ENCODE peak calls at places on chromosomes 7 and 10, in seven cellular contexts. One of them, this sample, is unnamed.

GRCh38 chr7:151342102-151342646 is 562 bp downstream of the NUB1 start:
- DNase-seq in PC-3: no peak
- DNase-seq in HCT116: no peak
- DNase-seq in HepG2: no peak
- DNase-seq in GM23338: no peak
- DNase-seq in keratinocyte: no peak
- DNase-seq in MM.1S: peak; percentile 77
- DNase-seq in this sample: no peak

GRCh38 chr7:129514683-129515082 is 12.4 kb downstream of the SMKR1 start:
- DNase-seq in HepG2: no peak
- DNase-seq in MM.1S: peak; percentile 2
- DNase-seq in keratinocyte: no peak
- DNase-seq in PC-3: no peak
- DNase-seq in GM23338: peak; percentile 49
- DNase-seq in HCT116: no peak
- DNase-seq in this sample: peak; percentile 24

GRCh38 chr10:100327007-100327700 is 2.9 kb downstream of the PKD2L1 start:
- DNase-seq in GM23338: no peak
- DNase-seq in HCT116: no peak
- DNase-seq in keratinocyte: no peak
- DNase-seq in MM.1S: peak; percentile 89
- DNase-seq in PC-3: no peak
- DNase-seq in HepG2: no peak
- DNase-seq in this sample: peak; percentile 10

GRCh38 chr10:36412942-36413341 is 712.5 kb upstream of the ANKRD30A start:
- DNase-seq in keratinocyte: peak; percentile 5
- DNase-seq in HepG2: no peak
- DNase-seq in MM.1S: no peak
- DNase-seq in PC-3: peak; percentile 95
- DNase-seq in GM23338: no peak
- DNase-seq in HCT116: no peak
- DNase-seq in this sample: no peak

GRCh38 chr10:89683911-89684310 is 17.5 kb upstream of the KIF20B start:
- DNase-seq in GM23338: no peak
- DNase-seq in HCT116: no peak
- DNase-seq in keratinocyte: no peak
- DNase-seq in PC-3: no peak
- DNase-seq in HepG2: no peak
- DNase-seq in MM.1S: no peak
- DNase-seq in this sample: no peak

GRCh38 chr10:33734393-33735110 is 400.1 kb upstream of the NRP1 start:
- DNase-seq in GM23338: no peak
- DNase-seq in MM.1S: peak; percentile 67
- DNase-seq in keratinocyte: no peak
- DNase-seq in HCT116: no peak
- DNase-seq in HepG2: no peak
- DNase-seq in PC-3: no peak
- DNase-seq in this sample: no peak

GRCh38 chr10:118365702-118366101 is 23.6 kb upstream of the FAM204A start:
- DNase-seq in keratinocyte: no peak
- DNase-seq in GM23338: no peak
- DNase-seq in PC-3: no peak
- DNase-seq in MM.1S: no peak
- DNase-seq in HCT116: no peak
- DNase-seq in HepG2: no peak
- DNase-seq in this sample: no peak

GRCh38 chr10:16520900-16521299 is 779 bp downstream of the C1QL3 start:
- DNase-seq in HepG2: no peak
- DNase-seq in GM23338: peak; percentile 65
- DNase-seq in keratinocyte: no peak
- DNase-seq in MM.1S: no peak
- DNase-seq in PC-3: peak; percentile 1
- DNase-seq in HCT116: no peak
- DNase-seq in this sample: peak; percentile 12

GRCh38 chr7:10977113-10977512 is 3.4 kb downstream of the PHF14 start:
- DNase-seq in PC-3: no peak
- DNase-seq in HepG2: no peak
- DNase-seq in keratinocyte: no peak
- DNase-seq in HCT116: no peak
- DNase-seq in MM.1S: no peak
- DNase-seq in GM23338: no peak
- DNase-seq in this sample: no peak

GRCh38 chr7:46028246-46028645 is 107.2 kb upstream of the IGFBP3 start:
- DNase-seq in PC-3: no peak
- DNase-seq in MM.1S: no peak
- DNase-seq in keratinocyte: no peak
- DNase-seq in HCT116: no peak
- DNase-seq in HepG2: no peak
- DNase-seq in GM23338: no peak
- DNase-seq in this sample: no peak

GRCh38 chr7:26686448-26686981 is 177.9 kb downstream of the SKAP2 start:
- DNase-seq in PC-3: peak; percentile 63
- DNase-seq in MM.1S: peak; percentile 33
- DNase-seq in GM23338: peak; percentile 76
- DNase-seq in HepG2: peak; percentile 68
- DNase-seq in HCT116: peak; percentile 21
- DNase-seq in keratinocyte: no peak
- DNase-seq in this sample: peak; percentile 92

GRCh38 chr10:101385866-101386658 is 32.1 kb downstream of the BTRC start:
- DNase-seq in HepG2: no peak
- DNase-seq in PC-3: no peak
- DNase-seq in HCT116: no peak
- DNase-seq in keratinocyte: no peak
- DNase-seq in MM.1S: no peak
- DNase-seq in GM23338: no peak
- DNase-seq in this sample: no peak

GRCh38 chr7:130008941-130009847 is 42.0 kb downstream of the ZC3HC1 start:
- DNase-seq in GM23338: no peak
- DNase-seq in HCT116: peak; percentile 91
- DNase-seq in HepG2: peak; percentile 74
- DNase-seq in PC-3: peak; percentile 97
- DNase-seq in MM.1S: no peak
- DNase-seq in keratinocyte: peak; percentile 58
- DNase-seq in this sample: peak; percentile 62

GRCh38 chr7:63925626-63926460 is 72.8 kb upstream of the ZNF722 start:
- DNase-seq in HCT116: no peak
- DNase-seq in HepG2: no peak
- DNase-seq in keratinocyte: peak; percentile 11
- DNase-seq in PC-3: peak; percentile 88
- DNase-seq in GM23338: no peak
- DNase-seq in MM.1S: peak; percentile 45
- DNase-seq in this sample: no peak

GRCh38 chr10:114405011-114405350 is 679 bp upstream of the AFAP1L2 start:
- DNase-seq in HepG2: no peak
- DNase-seq in HCT116: no peak
- DNase-seq in MM.1S: no peak
- DNase-seq in PC-3: no peak
- DNase-seq in GM23338: no peak
- DNase-seq in keratinocyte: no peak
- DNase-seq in this sample: no peak

GRCh38 chr7:106346678-106347217 is 62.0 kb upstream of the NAMPT start:
- DNase-seq in HepG2: no peak
- DNase-seq in keratinocyte: no peak
- DNase-seq in HCT116: peak; percentile 96
- DNase-seq in GM23338: no peak
- DNase-seq in PC-3: peak; percentile 98
- DNase-seq in MM.1S: peak; percentile 100
- DNase-seq in this sample: peak; percentile 97

GRCh38 chr10:12455774-12456173 is 106.4 kb downstream of the CAMK1D start:
- DNase-seq in MM.1S: no peak
- DNase-seq in HepG2: no peak
- DNase-seq in keratinocyte: no peak
- DNase-seq in HCT116: no peak
- DNase-seq in GM23338: no peak
- DNase-seq in PC-3: peak; percentile 29
- DNase-seq in this sample: no peak

GRCh38 chr10:73519336-73519735 is 23.5 kb upstream of the PPP3CB start:
- DNase-seq in GM23338: no peak
- DNase-seq in PC-3: no peak
- DNase-seq in MM.1S: no peak
- DNase-seq in HCT116: no peak
- DNase-seq in HepG2: no peak
- DNase-seq in keratinocyte: no peak
- DNase-seq in this sample: no peak

GRCh38 chr7:37097983-37098382 is 350.7 kb downstream of the ELMO1 start:
- DNase-seq in PC-3: no peak
- DNase-seq in HCT116: no peak
- DNase-seq in keratinocyte: no peak
- DNase-seq in MM.1S: no peak
- DNase-seq in GM23338: no peak
- DNase-seq in HepG2: no peak
- DNase-seq in this sample: no peak
- H4K20me1 ChIP-seq in PC-3: no peaks in the 10 kb centered on the region
- H4K20me1 ChIP-seq in HCT116: no peaks in the 10 kb centered on the region
- H4K20me1 ChIP-seq in keratinocyte: no peaks in the 10 kb centered on the region
- H4K20me1 ChIP-seq in MM.1S: no peaks in the 10 kb centered on the region
- H4K20me1 ChIP-seq in GM23338: no peaks in the 10 kb centered on the region
- H4K20me1 ChIP-seq in HepG2: no peaks in the 10 kb centered on the region
- H4K20me1 ChIP-seq in this sample: no peaks in the 10 kb centered on the region

GRCh38 chr10:26844381-26844780 is 16.4 kb downstream of the ABI1 start:
- DNase-seq in GM23338: no peak
- DNase-seq in keratinocyte: no peak
- DNase-seq in HCT116: no peak
- DNase-seq in MM.1S: no peak
- DNase-seq in PC-3: no peak
- DNase-seq in HepG2: no peak
- DNase-seq in this sample: no peak
- H4K20me1 ChIP-seq in GM23338: peaks cover 35% of the 10 kb centered on the region
- H4K20me1 ChIP-seq in keratinocyte: no peaks in the 10 kb centered on the region
- H4K20me1 ChIP-seq in HCT116: no peaks in the 10 kb centered on the region
- H4K20me1 ChIP-seq in MM.1S: no peaks in the 10 kb centered on the region
- H4K20me1 ChIP-seq in PC-3: no peaks in the 10 kb centered on the region
- H4K20me1 ChIP-seq in HepG2: peaks cover 10% of the 10 kb centered on the region
- H4K20me1 ChIP-seq in this sample: peaks cover 55% of the 10 kb centered on the region

GRCh38 chr10:95429639-95430038 is 131.5 kb downstream of the SORBS1 start:
- DNase-seq in HCT116: no peak
- DNase-seq in HepG2: no peak
- DNase-seq in PC-3: peak; percentile 65
- DNase-seq in keratinocyte: peak; percentile 95
- DNase-seq in GM23338: no peak
- DNase-seq in MM.1S: no peak
- DNase-seq in this sample: no peak

GRCh38 chr10:95430231-95430951 is 130.8 kb downstream of the SORBS1 start:
- DNase-seq in HepG2: peak; percentile 65
- DNase-seq in MM.1S: peak; percentile 84
- DNase-seq in GM23338: peak; percentile 82
- DNase-seq in HCT116: peak; percentile 23
- DNase-seq in keratinocyte: no peak
- DNase-seq in PC-3: peak; percentile 75
- DNase-seq in this sample: peak; percentile 44

GRCh38 chr10:95428702-95429101 is 132.5 kb downstream of the SORBS1 start:
- DNase-seq in GM23338: no peak
- DNase-seq in PC-3: no peak
- DNase-seq in HCT116: no peak
- DNase-seq in HepG2: no peak
- DNase-seq in MM.1S: no peak
- DNase-seq in keratinocyte: no peak
- DNase-seq in this sample: no peak

GRCh38 chr10:95434583-95434982 is 126.6 kb downstream of the SORBS1 start:
- DNase-seq in PC-3: no peak
- DNase-seq in HCT116: no peak
- DNase-seq in keratinocyte: no peak
- DNase-seq in MM.1S: no peak
- DNase-seq in HepG2: no peak
- DNase-seq in GM23338: no peak
- DNase-seq in this sample: no peak

GRCh38 chr10:95431900-95432342 is 129.2 kb downstream of the SORBS1 start:
- DNase-seq in MM.1S: no peak
- DNase-seq in keratinocyte: no peak
- DNase-seq in PC-3: no peak
- DNase-seq in HepG2: no peak
- DNase-seq in HCT116: no peak
- DNase-seq in GM23338: no peak
- DNase-seq in this sample: no peak
- H4K20me1 ChIP-seq in MM.1S: no peaks in the 10 kb centered on the region
- H4K20me1 ChIP-seq in keratinocyte: no peaks in the 10 kb centered on the region
- H4K20me1 ChIP-seq in PC-3: no peaks in the 10 kb centered on the region
- H4K20me1 ChIP-seq in HepG2: no peaks in the 10 kb centered on the region
- H4K20me1 ChIP-seq in HCT116: no peaks in the 10 kb centered on the region
- H4K20me1 ChIP-seq in GM23338: no peaks in the 10 kb centered on the region
- H4K20me1 ChIP-seq in this sample: no peaks in the 10 kb centered on the region

GRCh38 chr10:5774987-5775386 is 38.2 kb downstream of the GDI2 start:
- DNase-seq in MM.1S: no peak
- DNase-seq in HCT116: no peak
- DNase-seq in PC-3: no peak
- DNase-seq in GM23338: no peak
- DNase-seq in HepG2: no peak
- DNase-seq in keratinocyte: no peak
- DNase-seq in this sample: no peak
- H4K20me1 ChIP-seq in MM.1S: peaks cover 9% of the 10 kb centered on the region
- H4K20me1 ChIP-seq in HCT116: peaks cover 13% of the 10 kb centered on the region
- H4K20me1 ChIP-seq in PC-3: peaks cover 5% of the 10 kb centered on the region
- H4K20me1 ChIP-seq in GM23338: peaks cover 72% of the 10 kb centered on the region
- H4K20me1 ChIP-seq in HepG2: peaks cover 47% of the 10 kb centered on the region
- H4K20me1 ChIP-seq in keratinocyte: peaks cover 15% of the 10 kb centered on the region
- H4K20me1 ChIP-seq in this sample: peaks cover 65% of the 10 kb centered on the region

DNA sequence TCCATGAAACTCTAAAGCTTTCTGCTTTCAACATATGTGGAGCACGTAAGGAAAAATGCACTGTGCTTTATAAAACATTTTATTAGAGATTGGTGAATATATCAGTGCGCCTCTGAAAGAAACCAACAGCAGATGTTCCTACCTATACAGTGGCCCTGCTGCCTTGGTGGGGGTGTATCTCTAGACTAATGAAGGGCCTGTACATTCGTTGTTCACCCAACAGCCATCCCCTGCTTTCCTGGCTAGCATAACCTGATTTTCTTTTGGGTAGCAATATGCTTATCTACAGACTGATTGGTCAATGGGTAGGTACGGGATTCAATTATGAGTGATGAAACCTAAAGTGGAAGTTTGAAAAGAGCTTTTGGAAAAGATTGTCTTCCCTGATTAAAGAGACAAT is 119.7 kb upstream of the FAM133B start:
- DNase-seq in GM23338: no peak
- DNase-seq in HepG2: no peak
- DNase-seq in PC-3: no peak
- DNase-seq in MM.1S: no peak
- DNase-seq in HCT116: no peak
- DNase-seq in keratinocyte: no peak
- DNase-seq in this sample: no peak
- H4K20me1 ChIP-seq in GM23338: no peaks in the 10 kb centered on the region
- H4K20me1 ChIP-seq in HepG2: no peaks in the 10 kb centered on the region
- H4K20me1 ChIP-seq in PC-3: no peaks in the 10 kb centered on the region
- H4K20me1 ChIP-seq in MM.1S: no peaks in the 10 kb centered on the region
- H4K20me1 ChIP-seq in HCT116: no peaks in the 10 kb centered on the region
- H4K20me1 ChIP-seq in keratinocyte: no peaks in the 10 kb centered on the region
- H4K20me1 ChIP-seq in this sample: peaks cover 14% of the 10 kb centered on the region